ENCODE peak calls at places on chromosome 1, in eight cellular contexts. R is CD8-positive, alpha-beta memory T cell; M is tibial nerve; P is left ventricle myocardium inferior; O is lower leg skin; N is CD8-positive, alpha-beta T cell; X is hepatocyte; Y is GM23248. Z is an unnamed sample.

GRCh38 chr1:218156602-218157001 is 128.5 kb upstream of the RRP15 start:
- DNase-seq in X (peak), N (no peak), M (no peak), R (no peak), P (peak), Y (no peak), O (no peak), Z (peak)

GRCh38 chr1:18673976-18674375 is 43.3 kb downstream of the PAX7 start:
- DNase-seq in O (no peak), Y (no peak), P (no peak), N (no peak), X (no peak), M (no peak), R (no peak), Z (peak)

GRCh38 chr1:31426249-31426922 is 13.4 kb downstream of the SERINC2 start:
- DNase-seq in N (no peak), P (no peak), X (no peak), R (no peak), O (no peak), Y (no peak), M (no peak), Z (no peak)

GRCh38 chr1:212518188-212518951 is 85.7 kb downstream of the NENF start:
- DNase-seq in O (peak), Y (peak), M (no peak), R (no peak), N (no peak), P (peak), X (peak), Z (no peak)

GRCh38 chr1:34086561-34086960 is 78.5 kb downstream of the CSMD2 start:
- DNase-seq in O (no peak), M (no peak), N (no peak), P (no peak), X (no peak), R (no peak), Y (no peak), Z (no peak)

GRCh38 chr1:45868861-45869260 is 65.4 kb downstream of the MAST2 start:
- DNase-seq in R (no peak), Y (no peak), P (no peak), M (no peak), N (no peak), X (no peak), O (no peak), Z (peak)

GRCh38 chr1:79667848-79668696 is 661.5 kb upstream of the ADGRL4 start:
- DNase-seq in X (no peak), N (no peak), M (no peak), O (no peak), P (no peak), Y (no peak), R (no peak), Z (no peak)

GRCh38 chr1:54837002-54837853 is 36.1 kb upstream of the TTC22 start:
- DNase-seq in N (no peak), M (no peak), P (no peak), Y (no peak), R (no peak), O (peak), X (no peak), Z (no peak)

GRCh38 chr1:229086091-229086490 is 184.8 kb upstream of the RAB4A start:
- DNase-seq in R (no peak), N (no peak), X (no peak), M (no peak), Y (peak), O (no peak), P (no peak), Z (no peak)

GRCh38 chr1:54212872-54213271 is 12.9 kb downstream of the MRPL37 start:
- DNase-seq in N (no peak), P (no peak), Y (no peak), R (no peak), X (no peak), O (no peak), M (no peak), Z (no peak)

GRCh38 chr1:13699936-13700520 is at the start of gene PRDM2:
- DNase-seq in O (peak), Y (peak), M (peak), R (peak), P (peak), X (peak), N (peak), Z (peak)

GRCh38 chr1:231611851-231612250 is 14.7 kb upstream of the DISC1 start:
- DNase-seq in O (no peak), P (no peak), M (no peak), Y (no peak), R (no peak), X (no peak), N (no peak), Z (no peak)

GRCh38 chr1:165444897-165445370 is at the start of gene RXRG:
- DNase-seq in X (peak), R (no peak), O (peak), N (no peak), P (peak), Y (peak), M (peak), Z (no peak)

GRCh38 chr1:212039622-212040021 is 4.1 kb downstream of the DTL start:
- DNase-seq in R (no peak), O (no peak), N (no peak), Y (no peak), M (no peak), P (no peak), X (no peak), Z (no peak)

GRCh38 chr1:19606817-19607706 is 37.0 kb upstream of the NBL1 start:
- DNase-seq in Y (peak), P (no peak), O (peak), R (peak), X (no peak), N (peak), M (no peak), Z (no peak)

GRCh38 chr1:202144510-202145324 is at the start of gene ARL8A:
- DNase-seq in Y (peak), R (peak), O (peak), M (peak), X (peak), N (peak), P (peak), Z (no peak)

GRCh38 chr1:179881642-179882252 is 338 bp upstream of the TOR1AIP1 start:
- DNase-seq in R (no peak), N (no peak), O (peak), X (peak), M (peak), Y (peak), P (no peak), Z (peak)

GRCh38 chr1:30892251-30892650 is 16.3 kb downstream of the SDC3 start:
- DNase-seq in X (no peak), O (no peak), Y (no peak), R (no peak), P (no peak), N (no peak), M (no peak), Z (no peak)

GRCh38 chr1:149903836-149904491 is 4.6 kb downstream of the BOLA1 start:
- DNase-seq in P (no peak), N (no peak), X (no peak), O (no peak), M (no peak), Y (no peak), R (no peak), Z (peak)

GRCh38 chr1:205535096-205535495 is 30.6 kb downstream of the CDK18 start:
- DNase-seq in O (peak), Y (no peak), X (no peak), R (peak), M (no peak), N (no peak), P (no peak), Z (peak)

GRCh38 chr1:234579967-234580366 is 30.0 kb downstream of the IRF2BP2 start:
- DNase-seq in X (no peak), M (no peak), O (no peak), P (no peak), Y (peak), N (no peak), R (no peak), Z (no peak)

GRCh38 chr1:10031461-10031860 is 1.3 kb upstream of the UBE4B start:
- DNase-seq in M (no peak), X (no peak), O (no peak), R (no peak), N (no peak), Y (peak), P (no peak), Z (no peak)

GRCh38 chr1:48619529-48619928 is 147.5 kb upstream of the SPATA6 start:
- DNase-seq in X (peak), R (no peak), O (no peak), M (no peak), P (no peak), N (no peak), Y (peak), Z (peak)

GRCh38 chr1:174998569-174999215 is 1.1 kb upstream of the CACYBP start:
- DNase-seq in M (no peak), Y (peak), R (peak), N (peak), O (no peak), P (no peak), X (peak), Z (peak)

GRCh38 chr1:84078108-84078823 is 65.8 kb upstream of the PRKACB start:
- DNase-seq in O (peak), Y (peak), R (no peak), P (no peak), N (no peak), M (no peak), X (peak), Z (no peak)

GRCh38 chr1:4668738-4669700 is 14.6 kb downstream of the AJAP1 start:
- DNase-seq in N (no peak), Y (peak), R (no peak), O (no peak), P (no peak), X (no peak), M (no peak), Z (no peak)

GRCh38 chr1:178908358-178908757 is 37.5 kb upstream of the ANGPTL1 start:
- DNase-seq in O (no peak), P (no peak), Y (peak), M (no peak), R (no peak), N (no peak), X (no peak), Z (no peak)

GRCh38 chr1:245917403-245917802 is 589.7 kb downstream of the SMYD3 start:
- DNase-seq in R (no peak), X (no peak), Y (no peak), M (no peak), P (no peak), O (no peak), N (no peak), Z (no peak)

GRCh38 chr1:98792123-98792522 is 130.6 kb downstream of the SNX7 start:
- DNase-seq in M (no peak), P (no peak), N (no peak), O (no peak), R (no peak), X (peak), Y (peak), Z (no peak)

GRCh38 chr1:212228076-212228475 is 57.1 kb upstream of the PPP2R5A start:
- DNase-seq in Y (no peak), M (no peak), R (no peak), X (no peak), N (no peak), P (no peak), O (no peak), Z (no peak)

GRCh38 chr1:75764057-75764655 is 21.9 kb upstream of the RABGGTB start:
- DNase-seq in N (no peak), P (no peak), R (no peak), O (no peak), M (no peak), X (no peak), Y (no peak), Z (no peak)
- H3K4me3 ChIP-seq in N (no peak), P (no peak), R (no peak), O (no peak), M (no peak), X (no peak), Y (no peak), Z (no peak)

GRCh38 chr1:225464851-225465792 is 37.3 kb upstream of the LBR start:
- DNase-seq in N (no peak), R (no peak), Y (no peak), P (no peak), X (no peak), M (no peak), O (no peak), Z (no peak)
- H3K4me3 ChIP-seq in N (no peak), R (no peak), Y (no peak), P (no peak), X (no peak), M (no peak), O (no peak), Z (no peak)

DNA sequence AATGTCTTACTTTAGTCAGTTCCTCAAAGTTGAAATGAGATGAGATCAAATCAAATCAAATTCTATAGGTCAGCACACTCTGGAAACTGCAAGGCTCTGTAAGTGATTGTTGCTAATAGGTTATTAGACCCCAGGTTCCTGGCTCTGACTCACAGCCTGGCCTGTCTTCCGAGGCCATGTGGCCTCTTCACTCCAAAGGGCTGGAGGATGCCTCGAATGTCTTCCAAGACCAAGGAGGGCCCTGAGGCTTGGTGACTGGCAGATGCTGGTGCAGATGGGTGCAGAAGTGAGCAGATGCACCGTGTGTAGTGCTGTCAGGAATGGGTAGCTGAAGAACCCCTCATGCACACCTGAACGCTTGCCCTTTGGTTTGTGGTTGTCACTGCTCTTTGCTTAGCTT is 113.4 kb downstream of the MAB21L3 start:
- DNase-seq in N (no peak), Y (no peak), P (no peak), X (no peak), O (no peak), R (no peak), M (no peak), Z (no peak)
- H3K4me3 ChIP-seq in N (no peak), Y (no peak), P (no peak), X (no peak), O (no peak), R (no peak), M (no peak), Z (no peak)

GRCh38 chr1:110605446-110605845 is 712 bp downstream of the KCNA2 start:
- DNase-seq in N (no peak), X (no peak), P (no peak), Y (no peak), R (no peak), O (peak), M (no peak), Z (no peak)

GRCh38 chr1:110607663-110608230 is 1.6 kb upstream of the KCNA2 start:
- DNase-seq in P (no peak), X (no peak), N (no peak), M (no peak), R (no peak), O (peak), Y (no peak), Z (no peak)

GRCh38 chr1:110604586-110605148 is 1.5 kb downstream of the KCNA2 start:
- DNase-seq in R (no peak), X (no peak), P (no peak), N (no peak), O (peak), Y (no peak), M (no peak), Z (no peak)

GRCh38 chr1:110606784-110607662 is 865 bp upstream of the KCNA2 start:
- DNase-seq in N (no peak), Y (peak), P (peak), R (no peak), O (peak), M (no peak), X (peak), Z (no peak)

GRCh38 chr1:110605901-110606783 is at the start of gene KCNA2:
- DNase-seq in M (no peak), P (peak), X (peak), R (no peak), Y (peak), N (no peak), O (peak), Z (no peak)
- H3K4me3 ChIP-seq in M (peak), P (peak), X (peak), R (peak), Y (peak), N (peak), O (peak), Z (peak)

GRCh38 chr1:155053531-155054105 is 2.5 kb downstream of the ADAM15 start:
- DNase-seq in P (no peak), N (no peak), O (no peak), M (no peak), Y (no peak), R (no peak), X (no peak), Z (no peak)

GRCh38 chr1:155050560-155051341 is at the start of gene ADAM15:
- DNase-seq in O (peak), N (peak), P (peak), Y (peak), R (peak), X (peak), M (peak), Z (peak)

GRCh38 chr1:155051342-155051776 is 243 bp downstream of the ADAM15 start:
- DNase-seq in M (no peak), X (no peak), P (no peak), Y (no peak), N (no peak), R (no peak), O (no peak), Z (no peak)

GRCh38 chr1:155051777-155052398 is 772 bp downstream of the ADAM15 start:
- DNase-seq in X (no peak), M (peak), Y (peak), N (peak), O (peak), R (peak), P (peak), Z (no peak)

DNA sequence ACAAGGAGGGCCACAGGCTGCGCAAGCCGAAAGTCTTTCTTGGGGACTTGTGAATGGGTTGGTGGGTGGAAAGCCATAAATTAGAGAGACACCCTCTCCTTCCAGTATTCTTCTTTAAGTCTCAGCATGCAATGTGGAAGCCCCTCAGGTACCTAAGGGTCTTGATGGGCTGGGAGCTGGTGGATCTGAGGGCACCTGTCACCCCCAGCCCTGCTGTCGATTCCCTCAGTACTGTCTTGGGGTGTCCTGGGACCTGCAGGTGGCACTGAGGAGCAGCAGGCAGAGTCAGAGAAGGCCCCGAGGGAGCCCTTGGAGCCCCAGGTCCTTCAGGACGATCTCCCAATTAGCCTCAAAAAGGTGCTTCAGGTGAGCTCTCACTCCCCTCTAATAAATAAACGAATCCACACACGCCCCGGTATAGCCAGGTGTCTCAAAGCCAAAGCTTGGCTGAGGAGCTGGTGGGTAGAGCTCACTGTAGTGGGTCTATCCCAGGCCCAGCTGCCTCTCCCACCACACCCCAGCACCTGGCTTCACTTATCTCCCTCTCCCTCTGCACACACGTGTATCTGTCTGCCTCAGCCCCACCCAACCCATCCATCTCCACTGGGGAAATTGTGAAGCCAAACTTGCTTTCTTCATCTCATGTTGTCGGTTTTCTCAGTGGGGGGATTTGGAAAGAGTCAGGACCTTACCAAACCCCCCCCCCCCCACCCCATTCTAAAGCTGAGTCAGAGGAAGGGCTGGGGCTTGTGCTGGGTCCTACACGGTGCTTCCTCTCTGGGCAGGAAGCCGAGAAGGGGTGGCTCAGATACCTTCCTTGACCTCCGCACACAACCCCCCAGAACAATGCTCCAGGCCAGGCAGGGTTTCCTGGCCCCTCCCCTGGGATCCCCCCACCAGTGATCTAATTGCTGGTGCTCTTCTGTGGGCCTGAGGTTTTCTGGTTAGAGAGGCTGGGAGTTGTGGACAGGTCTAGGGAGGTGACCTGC is 1.6 kb downstream of the ADAM15 start:
- DNase-seq in R (no peak), X (no peak), Y (peak), P (peak), O (no peak), M (no peak), N (no peak), Z (no peak)
- H3K4me3 ChIP-seq in R (peak), X (no peak), Y (peak), P (peak), O (peak), M (peak), N (no peak), Z (no peak)

GRCh38 chr1:8873001-8873400 is 5.5 kb downstream of the ENO1 start:
- DNase-seq in N (no peak), X (no peak), P (no peak), M (no peak), O (no peak), Y (no peak), R (no peak), Z (no peak)
- H3K4me3 ChIP-seq in N (no peak), X (no peak), P (no peak), M (no peak), O (no peak), Y (peak), R (no peak), Z (no peak)

DNA sequence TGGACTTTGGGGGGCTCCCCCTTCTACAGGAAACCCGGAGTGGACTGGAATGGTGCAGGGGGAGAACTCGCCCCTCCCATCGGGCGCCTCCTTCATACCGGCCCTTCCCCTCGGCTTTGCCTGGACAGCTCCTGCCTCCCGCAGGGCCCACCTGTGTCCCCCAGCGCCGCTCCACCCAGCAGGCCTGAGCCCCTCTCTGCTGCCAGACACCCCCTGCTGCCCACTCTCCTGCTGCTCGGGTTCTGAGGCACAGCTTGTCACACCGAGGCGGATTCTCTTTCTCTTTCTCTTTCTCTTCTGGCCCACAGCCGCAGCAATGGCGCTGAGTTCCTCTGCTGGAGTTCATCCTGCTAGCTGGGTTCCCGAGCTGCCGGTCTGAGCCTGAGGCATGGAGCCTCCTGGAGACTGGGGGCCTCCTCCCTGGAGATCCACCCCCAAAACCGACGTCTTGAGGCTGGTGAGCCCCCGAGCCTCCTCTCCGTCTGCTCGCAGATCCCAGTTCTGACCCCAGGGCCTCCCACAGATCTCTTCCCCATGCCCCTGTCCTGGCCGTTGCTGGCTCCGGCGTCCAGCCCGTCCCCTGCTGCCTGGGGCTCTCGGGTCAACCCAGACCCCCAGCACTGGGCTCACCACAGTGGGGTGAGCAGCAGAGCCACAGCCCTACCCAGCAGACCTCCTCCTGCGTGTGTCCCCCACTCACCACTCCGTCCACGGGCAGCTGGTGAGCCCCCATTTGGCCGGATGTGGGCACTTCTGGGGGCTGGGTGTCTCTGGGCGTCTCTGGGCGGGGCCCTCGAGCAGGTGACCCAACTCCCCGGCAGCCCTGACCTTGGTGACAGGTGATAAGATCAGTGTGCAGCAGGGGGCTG is at the start of gene TNFRSF14:
- DNase-seq in Y (peak), R (peak), N (peak), X (peak), P (no peak), O (peak), M (no peak), Z (no peak)
- H3K4me3 ChIP-seq in Y (peak), R (peak), N (peak), X (no peak), P (peak), O (peak), M (peak), Z (peak)